ENCODE peak calls at places on chromosomes 11 and 22, in six cellular contexts. One of them, this sample, is unnamed.

GRCh38 chr11:47716692-47717091 is 1.5 kb upstream of the AGBL2 start:
- DNase-seq in SHP77 treated with DMSO at 0.1 percent for 48 hours: no peak
- DNase-seq in neural progenitor cell: no peak
- DNase-seq in left colon: no peak
- DNase-seq in iris pigment epithelial cell: no peak
- DNase-seq in ureter: no peak
- DNase-seq in this sample: no peak

GRCh38 chr22:22687638-22688500 is 43.5 kb downstream of the GGTLC2 start:
- DNase-seq in SHP77 treated with DMSO at 0.1 percent for 48 hours: no peak
- DNase-seq in neural progenitor cell: peak
- DNase-seq in left colon: peak
- DNase-seq in iris pigment epithelial cell: peak
- DNase-seq in ureter: peak
- DNase-seq in this sample: peak

GRCh38 chr11:47148903-47149535 is 27.7 kb downstream of the ARFGAP2 start:
- DNase-seq in SHP77 treated with DMSO at 0.1 percent for 48 hours: peak
- DNase-seq in neural progenitor cell: no peak
- DNase-seq in left colon: peak
- DNase-seq in iris pigment epithelial cell: no peak
- DNase-seq in ureter: no peak
- DNase-seq in this sample: peak

GRCh38 chr11:10688401-10688800 is 5.2 kb downstream of the IRAG1 start:
- DNase-seq in SHP77 treated with DMSO at 0.1 percent for 48 hours: no peak
- DNase-seq in neural progenitor cell: no peak
- DNase-seq in left colon: no peak
- DNase-seq in iris pigment epithelial cell: peak
- DNase-seq in ureter: no peak
- DNase-seq in this sample: peak

GRCh38 chr11:90176069-90176468 is 41.6 kb downstream of the NAALAD2 start:
- DNase-seq in SHP77 treated with DMSO at 0.1 percent for 48 hours: no peak
- DNase-seq in neural progenitor cell: no peak
- DNase-seq in left colon: no peak
- DNase-seq in iris pigment epithelial cell: no peak
- DNase-seq in ureter: no peak
- DNase-seq in this sample: no peak

GRCh38 chr22:22201185-22201924 is 43.2 kb upstream of the VPREB1 start:
- DNase-seq in SHP77 treated with DMSO at 0.1 percent for 48 hours: peak
- DNase-seq in neural progenitor cell: peak
- DNase-seq in left colon: peak
- DNase-seq in iris pigment epithelial cell: peak
- DNase-seq in ureter: no peak
- DNase-seq in this sample: peak

GRCh38 chr11:63564785-63565350 is 1.7 kb upstream of the PLAAT2 start:
- DNase-seq in SHP77 treated with DMSO at 0.1 percent for 48 hours: no peak
- DNase-seq in neural progenitor cell: no peak
- DNase-seq in left colon: peak
- DNase-seq in iris pigment epithelial cell: no peak
- DNase-seq in ureter: peak
- DNase-seq in this sample: no peak

GRCh38 chr22:46004105-46004866 is 27.3 kb upstream of the WNT7B start:
- DNase-seq in SHP77 treated with DMSO at 0.1 percent for 48 hours: no peak
- DNase-seq in neural progenitor cell: no peak
- DNase-seq in left colon: no peak
- DNase-seq in iris pigment epithelial cell: no peak
- DNase-seq in ureter: peak
- DNase-seq in this sample: no peak

GRCh38 chr11:132983289-132983688 is 549.0 kb downstream of the OPCML start:
- DNase-seq in SHP77 treated with DMSO at 0.1 percent for 48 hours: no peak
- DNase-seq in neural progenitor cell: no peak
- DNase-seq in left colon: no peak
- DNase-seq in iris pigment epithelial cell: no peak
- DNase-seq in ureter: no peak
- DNase-seq in this sample: no peak

GRCh38 chr11:72471005-72471898 is 36.9 kb upstream of the CLPB start:
- DNase-seq in SHP77 treated with DMSO at 0.1 percent for 48 hours: peak
- DNase-seq in neural progenitor cell: peak
- DNase-seq in left colon: peak
- DNase-seq in iris pigment epithelial cell: peak
- DNase-seq in ureter: peak
- DNase-seq in this sample: peak

GRCh38 chr22:42381152-42381551 is 51.1 kb downstream of the NFAM1 start:
- DNase-seq in SHP77 treated with DMSO at 0.1 percent for 48 hours: no peak
- DNase-seq in neural progenitor cell: no peak
- DNase-seq in left colon: no peak
- DNase-seq in iris pigment epithelial cell: no peak
- DNase-seq in ureter: no peak
- DNase-seq in this sample: no peak

GRCh38 chr22:45631839-45632238 is 39.8 kb upstream of the ATXN10 start:
- DNase-seq in SHP77 treated with DMSO at 0.1 percent for 48 hours: no peak
- DNase-seq in neural progenitor cell: no peak
- DNase-seq in left colon: no peak
- DNase-seq in iris pigment epithelial cell: no peak
- DNase-seq in ureter: no peak
- DNase-seq in this sample: no peak

GRCh38 chr22:49660321-49660720 is 167.4 kb downstream of the BRD1 start:
- DNase-seq in SHP77 treated with DMSO at 0.1 percent for 48 hours: no peak
- DNase-seq in neural progenitor cell: no peak
- DNase-seq in left colon: no peak
- DNase-seq in iris pigment epithelial cell: no peak
- DNase-seq in ureter: peak
- DNase-seq in this sample: no peak

GRCh38 chr11:11973361-11973800 is 35.0 kb downstream of the DKK3 start:
- DNase-seq in SHP77 treated with DMSO at 0.1 percent for 48 hours: no peak
- DNase-seq in neural progenitor cell: no peak
- DNase-seq in left colon: no peak
- DNase-seq in iris pigment epithelial cell: no peak
- DNase-seq in ureter: peak
- DNase-seq in this sample: peak